ENCODE peak calls at places on chromosomes 7 and 10, in four cellular contexts. One of them, this sample, is unnamed.

GRCh38 chr7:80040752-80041151 is 93.9 kb upstream of the GNAI1 start:
- DNase-seq in mesendoderm: no peak
- DNase-seq in A673: no peak
- DNase-seq in esophagus muscularis mucosa: no peak
- DNase-seq in this sample: no peak

GRCh38 chr10:113059001-113059780 is 109.1 kb downstream of the TCF7L2 start:
- DNase-seq in mesendoderm: peak
- DNase-seq in A673: peak
- DNase-seq in esophagus muscularis mucosa: no peak
- DNase-seq in this sample: no peak

GRCh38 chr10:88659725-88660592 is 4.3 kb upstream of the LIPF start:
- DNase-seq in mesendoderm: no peak
- DNase-seq in A673: peak
- DNase-seq in esophagus muscularis mucosa: no peak
- DNase-seq in this sample: no peak

GRCh38 chr10:113680172-113681111 is 730 bp downstream of the CASP7 start:
- DNase-seq in mesendoderm: no peak
- DNase-seq in A673: peak
- DNase-seq in esophagus muscularis mucosa: no peak
- DNase-seq in this sample: no peak

GRCh38 chr7:20330797-20331230 is at the start of gene ITGB8:
- DNase-seq in mesendoderm: no peak
- DNase-seq in A673: peak
- DNase-seq in esophagus muscularis mucosa: no peak
- DNase-seq in this sample: no peak

GRCh38 chr10:71092812-71093391 is 119.5 kb upstream of the UNC5B start:
- DNase-seq in mesendoderm: no peak
- DNase-seq in A673: no peak
- DNase-seq in esophagus muscularis mucosa: peak
- DNase-seq in this sample: peak

GRCh38 chr10:133044502-133044901 is 43.2 kb upstream of the ADGRA1 start:
- DNase-seq in mesendoderm: no peak
- DNase-seq in A673: no peak
- DNase-seq in esophagus muscularis mucosa: no peak
- DNase-seq in this sample: no peak

GRCh38 chr7:157501576-157501975 is 164.8 kb downstream of the DNAJB6 start:
- DNase-seq in mesendoderm: no peak
- DNase-seq in A673: no peak
- DNase-seq in esophagus muscularis mucosa: no peak
- DNase-seq in this sample: no peak

GRCh38 chr7:114718861-114719260 is 203.0 kb upstream of the MDFIC start:
- DNase-seq in mesendoderm: no peak
- DNase-seq in A673: no peak
- DNase-seq in esophagus muscularis mucosa: no peak
- DNase-seq in this sample: no peak

GRCh38 chr7:73799282-73800141 is 29.4 kb upstream of the CLDN3 start:
- DNase-seq in mesendoderm: peak
- DNase-seq in A673: no peak
- DNase-seq in esophagus muscularis mucosa: no peak
- DNase-seq in this sample: no peak

GRCh38 chr7:105163718-105164117 is 149.7 kb downstream of the KMT2E start:
- DNase-seq in mesendoderm: no peak
- DNase-seq in A673: no peak
- DNase-seq in esophagus muscularis mucosa: no peak
- DNase-seq in this sample: no peak

GRCh38 chr7:84647797-84648762 is 453.5 kb upstream of the SEMA3A start:
- DNase-seq in mesendoderm: peak
- DNase-seq in A673: peak
- DNase-seq in esophagus muscularis mucosa: no peak
- DNase-seq in this sample: no peak

GRCh38 chr10:5528989-5529701 is 4.4 kb downstream of the CALML3 start:
- DNase-seq in mesendoderm: no peak
- DNase-seq in A673: no peak
- DNase-seq in esophagus muscularis mucosa: no peak
- DNase-seq in this sample: no peak

GRCh38 chr7:21191317-21192073 is 236.4 kb upstream of the SP4 start:
- DNase-seq in mesendoderm: no peak
- DNase-seq in A673: no peak
- DNase-seq in esophagus muscularis mucosa: no peak
- DNase-seq in this sample: no peak